ENCODE peak calls at places on chromosomes 6 and 20, in eight cellular contexts. One of them, this sample, is unnamed.

GRCh38 chr20:50372770-50373088 is 137.5 kb upstream of the PTPN1 start:
- DNase-seq in dorsolateral prefrontal cortex: no peak
- DNase-seq in A549: peak; percentile 77
- DNase-seq in cardiac muscle cell: no peak
- DNase-seq in lower leg skin: no peak
- DNase-seq in HFFc6: no peak
- DNase-seq in osteoblast: no peak
- DNase-seq in K562: peak; percentile 37
- DNase-seq in this sample: no peak

GRCh38 chr20:46022411-46023147 is 6.4 kb upstream of the SLC12A5 start:
- DNase-seq in dorsolateral prefrontal cortex: peak; percentile 79
- DNase-seq in A549: peak; percentile 51
- DNase-seq in cardiac muscle cell: peak; percentile 48
- DNase-seq in lower leg skin: no peak
- DNase-seq in HFFc6: peak; percentile 7
- DNase-seq in osteoblast: peak; percentile 87
- DNase-seq in K562: peak; percentile 75
- DNase-seq in this sample: peak; percentile 86

GRCh38 chr20:13745784-13746183 is 38.9 kb downstream of the ESF1 start:
- DNase-seq in dorsolateral prefrontal cortex: no peak
- DNase-seq in A549: no peak
- DNase-seq in cardiac muscle cell: no peak
- DNase-seq in lower leg skin: no peak
- DNase-seq in HFFc6: peak; percentile 3
- DNase-seq in osteoblast: no peak
- DNase-seq in K562: no peak
- DNase-seq in this sample: no peak

GRCh38 chr6:91383207-91383606 is 796.3 kb upstream of the MAP3K7 start:
- DNase-seq in dorsolateral prefrontal cortex: no peak
- DNase-seq in A549: no peak
- DNase-seq in cardiac muscle cell: no peak
- DNase-seq in lower leg skin: no peak
- DNase-seq in HFFc6: no peak
- DNase-seq in osteoblast: no peak
- DNase-seq in K562: no peak
- DNase-seq in this sample: no peak

GRCh38 chr6:32972353-32973143 is 4.2 kb downstream of the BRD2 start:
- DNase-seq in dorsolateral prefrontal cortex: no peak
- DNase-seq in A549: peak; percentile 36
- DNase-seq in cardiac muscle cell: no peak
- DNase-seq in lower leg skin: peak; percentile 88
- DNase-seq in HFFc6: no peak
- DNase-seq in osteoblast: peak; percentile 85
- DNase-seq in K562: peak; percentile 84
- DNase-seq in this sample: peak; percentile 75

GRCh38 chr6:2804516-2804915 is 37.1 kb downstream of the SERPINB1 start:
- DNase-seq in dorsolateral prefrontal cortex: no peak
- DNase-seq in A549: no peak
- DNase-seq in cardiac muscle cell: no peak
- DNase-seq in lower leg skin: no peak
- DNase-seq in HFFc6: no peak
- DNase-seq in osteoblast: no peak
- DNase-seq in K562: no peak
- DNase-seq in this sample: no peak

GRCh38 chr20:1299522-1299921 is 29.4 kb downstream of the SDCBP2 start:
- DNase-seq in dorsolateral prefrontal cortex: no peak
- DNase-seq in A549: peak; percentile 66
- DNase-seq in cardiac muscle cell: no peak
- DNase-seq in lower leg skin: no peak
- DNase-seq in HFFc6: no peak
- DNase-seq in osteoblast: no peak
- DNase-seq in K562: peak; percentile 48
- DNase-seq in this sample: peak; percentile 65

GRCh38 chr6:141261016-141261671 is 871.6 kb upstream of the GJE1 start:
- DNase-seq in dorsolateral prefrontal cortex: no peak
- DNase-seq in A549: no peak
- DNase-seq in cardiac muscle cell: no peak
- DNase-seq in lower leg skin: no peak
- DNase-seq in HFFc6: no peak
- DNase-seq in osteoblast: peak; percentile 3
- DNase-seq in K562: no peak
- DNase-seq in this sample: no peak

GRCh38 chr6:143843689-143844405 is 709 bp downstream of the LTV1 start:
- DNase-seq in dorsolateral prefrontal cortex: no peak
- DNase-seq in A549: peak; percentile 3
- DNase-seq in cardiac muscle cell: peak; percentile 38
- DNase-seq in lower leg skin: no peak
- DNase-seq in HFFc6: no peak
- DNase-seq in osteoblast: no peak
- DNase-seq in K562: no peak
- DNase-seq in this sample: no peak

GRCh38 chr6:132962936-132963579 is 148.7 kb downstream of the RPS12 start:
- DNase-seq in dorsolateral prefrontal cortex: peak; percentile 59
- DNase-seq in A549: peak; percentile 38
- DNase-seq in cardiac muscle cell: peak; percentile 72
- DNase-seq in lower leg skin: peak; percentile 85
- DNase-seq in HFFc6: peak; percentile 12
- DNase-seq in osteoblast: no peak
- DNase-seq in K562: peak; percentile 58
- DNase-seq in this sample: peak; percentile 31

GRCh38 chr20:17568972-17569471 is 853 bp upstream of the DSTN start:
- DNase-seq in dorsolateral prefrontal cortex: peak; percentile 43
- DNase-seq in A549: peak; percentile 95
- DNase-seq in cardiac muscle cell: peak; percentile 97
- DNase-seq in lower leg skin: peak; percentile 96
- DNase-seq in HFFc6: peak; percentile 99
- DNase-seq in osteoblast: peak; percentile 95
- DNase-seq in K562: peak; percentile 47
- DNase-seq in this sample: peak; percentile 42

DNA sequence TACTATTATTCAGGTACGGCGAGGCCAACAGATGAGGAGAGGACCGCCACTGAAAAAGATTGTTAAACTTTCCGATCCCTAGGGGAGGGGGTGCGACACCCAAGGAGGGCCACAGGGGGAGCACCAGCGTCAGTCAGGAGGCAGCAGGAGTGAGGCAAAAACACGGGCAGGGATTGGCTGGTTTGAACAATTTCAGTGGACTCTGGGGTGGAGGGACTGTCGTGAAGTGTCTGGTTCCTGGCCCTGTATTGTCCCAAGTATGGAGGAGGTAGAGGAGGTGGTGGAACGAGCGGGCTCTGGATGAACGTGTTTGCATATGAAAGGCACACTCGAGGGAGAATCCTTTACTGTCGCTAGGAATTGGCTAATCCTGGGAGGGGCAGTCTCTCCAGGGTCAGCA is 32.5 kb upstream of the MCUR1 start:
- DNase-seq in dorsolateral prefrontal cortex: no peak
- DNase-seq in A549: peak; percentile 17
- DNase-seq in cardiac muscle cell: no peak
- DNase-seq in lower leg skin: no peak
- DNase-seq in HFFc6: no peak
- DNase-seq in osteoblast: no peak
- DNase-seq in K562: peak; percentile 86
- DNase-seq in this sample: no peak
- TF ChIP-seq CTCF in dorsolateral prefrontal cortex: no peak
- TF ChIP-seq CTCF in A549: no peak
- TF ChIP-seq CTCF in cardiac muscle cell: no peak
- TF ChIP-seq CTCF in lower leg skin: no peak
- TF ChIP-seq CTCF in HFFc6: no peak
- TF ChIP-seq CTCF in osteoblast: no peak
- TF ChIP-seq CTCF in K562: peak; percentile 63
- TF ChIP-seq CTCF in this sample: no peak

DNA sequence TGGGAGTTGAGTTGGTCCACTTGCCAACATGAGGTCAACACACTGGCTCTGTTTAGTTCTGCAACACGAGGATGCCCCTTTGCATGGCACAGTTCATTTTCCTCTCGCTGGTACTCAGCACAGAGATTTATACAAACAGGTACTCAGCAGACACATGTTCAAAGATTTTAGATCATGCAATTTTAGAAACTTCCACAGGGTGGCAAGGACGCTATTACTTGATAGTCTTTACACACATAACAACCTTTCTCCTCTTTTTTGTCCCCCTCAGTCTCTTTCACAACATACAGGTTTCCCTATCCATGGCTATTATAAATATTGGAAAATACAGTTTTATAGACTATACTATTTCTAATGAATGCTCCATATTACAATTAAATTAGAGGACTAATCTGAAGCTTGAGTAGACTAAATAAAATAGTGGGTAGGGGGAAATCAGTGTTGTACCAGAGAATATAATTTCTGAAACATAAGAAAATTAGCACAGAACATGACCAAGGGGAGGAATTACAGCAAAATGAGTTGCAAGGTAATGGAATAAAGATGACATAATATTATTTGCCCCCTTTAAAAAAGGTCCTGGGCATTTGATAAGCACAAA is 331.8 kb upstream of the BTBD3 start:
- DNase-seq in dorsolateral prefrontal cortex: no peak
- DNase-seq in A549: no peak
- DNase-seq in cardiac muscle cell: peak; percentile 27
- DNase-seq in lower leg skin: no peak
- DNase-seq in HFFc6: peak; percentile 1
- DNase-seq in osteoblast: no peak
- DNase-seq in K562: no peak
- DNase-seq in this sample: no peak
- TF ChIP-seq CTCF in dorsolateral prefrontal cortex: no peak
- TF ChIP-seq CTCF in A549: peak; percentile 39
- TF ChIP-seq CTCF in cardiac muscle cell: peak; percentile 33
- TF ChIP-seq CTCF in lower leg skin: no peak
- TF ChIP-seq CTCF in HFFc6: peak; percentile 56
- TF ChIP-seq CTCF in osteoblast: peak; percentile 42
- TF ChIP-seq CTCF in K562: no peak
- TF ChIP-seq CTCF in this sample: no peak

DNA sequence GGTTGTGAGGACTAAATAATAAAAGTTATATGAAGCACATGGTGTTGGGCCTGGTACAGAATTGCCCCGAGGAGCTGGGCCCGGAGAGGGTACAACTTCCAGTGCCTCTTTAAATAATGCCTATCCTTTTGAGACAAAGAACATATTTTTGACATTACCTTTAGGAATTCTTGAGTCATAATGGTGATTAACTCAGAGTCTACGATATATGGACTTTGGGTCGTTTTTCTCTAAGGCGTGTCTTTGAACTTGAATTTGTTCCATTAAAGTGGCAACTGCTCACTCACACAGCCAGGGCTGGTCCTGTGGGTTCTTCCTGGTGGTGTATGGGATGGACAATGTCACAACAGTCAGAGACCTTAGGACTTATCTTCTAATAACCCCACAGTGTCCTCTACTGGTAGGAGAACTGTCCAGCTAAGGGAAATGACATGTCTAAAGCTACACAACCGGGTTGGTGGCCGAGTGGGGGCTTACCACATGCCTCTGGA is 106.5 kb downstream of the CDC5L start:
- DNase-seq in dorsolateral prefrontal cortex: no peak
- DNase-seq in A549: peak; percentile 35
- DNase-seq in cardiac muscle cell: peak; percentile 63
- DNase-seq in lower leg skin: peak; percentile 78
- DNase-seq in HFFc6: peak; percentile 80
- DNase-seq in osteoblast: peak; percentile 78
- DNase-seq in K562: peak; percentile 39
- DNase-seq in this sample: no peak
- TF ChIP-seq CTCF in dorsolateral prefrontal cortex: no peak
- TF ChIP-seq CTCF in A549: peak; percentile 34
- TF ChIP-seq CTCF in cardiac muscle cell: peak; percentile 32
- TF ChIP-seq CTCF in lower leg skin: no peak
- TF ChIP-seq CTCF in HFFc6: peak; percentile 64
- TF ChIP-seq CTCF in osteoblast: peak; percentile 33
- TF ChIP-seq CTCF in K562: peak; percentile 92
- TF ChIP-seq CTCF in this sample: no peak

DNA sequence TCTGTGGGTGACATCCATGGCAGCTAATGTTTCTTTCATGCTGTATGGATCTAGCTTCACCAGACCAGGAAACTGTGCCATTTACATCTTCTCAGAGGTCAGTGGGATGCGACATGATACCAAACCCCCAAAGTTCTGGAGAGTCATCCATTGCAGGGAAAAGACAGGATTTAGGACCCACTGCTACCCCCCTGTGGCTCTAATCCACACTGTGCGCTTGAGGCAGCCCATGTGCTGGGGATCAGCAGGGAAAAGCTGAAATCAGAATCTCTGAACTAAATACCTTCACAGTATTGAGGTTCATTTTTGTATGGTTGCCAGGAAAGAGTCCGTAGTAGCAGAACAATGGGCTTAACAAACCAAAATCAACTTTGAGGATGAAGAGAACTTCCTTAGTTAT is 164.4 kb downstream of the TMEM242 start:
- DNase-seq in dorsolateral prefrontal cortex: no peak
- DNase-seq in A549: no peak
- DNase-seq in cardiac muscle cell: no peak
- DNase-seq in lower leg skin: no peak
- DNase-seq in HFFc6: no peak
- DNase-seq in osteoblast: no peak
- DNase-seq in K562: no peak
- DNase-seq in this sample: no peak
- TF ChIP-seq CTCF in dorsolateral prefrontal cortex: no peak
- TF ChIP-seq CTCF in A549: no peak
- TF ChIP-seq CTCF in cardiac muscle cell: peak; percentile 14
- TF ChIP-seq CTCF in lower leg skin: no peak
- TF ChIP-seq CTCF in HFFc6: no peak
- TF ChIP-seq CTCF in osteoblast: no peak
- TF ChIP-seq CTCF in K562: peak; percentile 34
- TF ChIP-seq CTCF in this sample: peak; percentile 6

GRCh38 chr6:160267102-160267501 is 8.5 kb upstream of the SLC22A2 start:
- DNase-seq in dorsolateral prefrontal cortex: no peak
- DNase-seq in A549: no peak
- DNase-seq in cardiac muscle cell: no peak
- DNase-seq in lower leg skin: no peak
- DNase-seq in HFFc6: no peak
- DNase-seq in osteoblast: no peak
- DNase-seq in K562: no peak
- DNase-seq in this sample: no peak
- TF ChIP-seq CTCF in dorsolateral prefrontal cortex: no peak
- TF ChIP-seq CTCF in A549: no peak
- TF ChIP-seq CTCF in cardiac muscle cell: no peak
- TF ChIP-seq CTCF in lower leg skin: no peak
- TF ChIP-seq CTCF in HFFc6: no peak
- TF ChIP-seq CTCF in osteoblast: no peak
- TF ChIP-seq CTCF in K562: peak; percentile 40
- TF ChIP-seq CTCF in this sample: peak; percentile 17

GRCh38 chr6:8102122-8102958 is at the start of gene EEF1E1:
- DNase-seq in dorsolateral prefrontal cortex: peak; percentile 96
- DNase-seq in A549: peak; percentile 89
- DNase-seq in cardiac muscle cell: peak; percentile 95
- DNase-seq in lower leg skin: peak; percentile 98
- DNase-seq in HFFc6: peak; percentile 94
- DNase-seq in osteoblast: peak; percentile 98
- DNase-seq in K562: peak; percentile 99
- DNase-seq in this sample: peak; percentile 96
- TF ChIP-seq CTCF in dorsolateral prefrontal cortex: no peak
- TF ChIP-seq CTCF in A549: no peak
- TF ChIP-seq CTCF in cardiac muscle cell: no peak
- TF ChIP-seq CTCF in lower leg skin: no peak
- TF ChIP-seq CTCF in HFFc6: no peak
- TF ChIP-seq CTCF in osteoblast: no peak
- TF ChIP-seq CTCF in K562: no peak
- TF ChIP-seq CTCF in this sample: no peak